ENCODE peak calls at places on chromosome 18, in seven cellular contexts. I, Y, T, X, E, N and C are unnamed samples.

GRCh38 chr18:57666818-57667497 is 45.3 kb upstream of the NARS1 start:
- ATAC-seq in I (peak; percentile 70), Y (peak; percentile 74), T (no peak), X (no peak), E (no peak), N (peak; percentile 34), C (peak; percentile 90)

GRCh38 chr18:51668632-51669031 is 471.2 kb upstream of the MEX3C start:
- ATAC-seq in I (no peak), Y (no peak), T (no peak), X (peak; percentile 85), E (no peak), N (no peak), C (no peak)

GRCh38 chr18:79962311-79962710 is 2.1 kb upstream of the HSBP1L1 start:
- ATAC-seq in I (peak; percentile 77), Y (peak; percentile 76), T (no peak), X (no peak), E (no peak), N (no peak), C (no peak)

GRCh38 chr18:66894851-66895250 is 291.0 kb upstream of the CDH19 start:
- ATAC-seq in I (no peak), Y (no peak), T (no peak), X (no peak), E (no peak), N (no peak), C (no peak)

GRCh38 chr18:32310119-32310518 is 120.3 kb downstream of the MEP1B start:
- ATAC-seq in I (peak; percentile 34), Y (peak; percentile 33), T (no peak), X (no peak), E (no peak), N (no peak), C (peak; percentile 53)

GRCh38 chr18:62802523-62802922 is 87.2 kb downstream of the PHLPP1 start:
- ATAC-seq in I (no peak), Y (no peak), T (no peak), X (peak; percentile 19), E (no peak), N (no peak), C (no peak)

GRCh38 chr18:56902653-56903052 is 244.2 kb upstream of the BOD1L2 start:
- ATAC-seq in I (no peak), Y (no peak), T (no peak), X (peak; percentile 82), E (no peak), N (no peak), C (no peak)

GRCh38 chr18:29083545-29083944 is 906.6 kb upstream of the CDH2 start:
- ATAC-seq in I (no peak), Y (no peak), T (no peak), X (no peak), E (no peak), N (peak; percentile 14), C (peak; percentile 36)

GRCh38 chr18:35646449-35646848 is 64.9 kb downstream of the GALNT1 start:
- ATAC-seq in I (no peak), Y (no peak), T (no peak), X (no peak), E (no peak), N (no peak), C (no peak)

GRCh38 chr18:13539050-13539449 is 187.3 kb downstream of the FAM210A start:
- ATAC-seq in I (no peak), Y (no peak), T (no peak), X (no peak), E (no peak), N (peak; percentile 61), C (no peak)

GRCh38 chr18:45066868-45067267 is 386.2 kb downstream of the SETBP1 start:
- ATAC-seq in I (peak; percentile 83), Y (peak; percentile 76), T (no peak), X (no peak), E (no peak), N (peak; percentile 93), C (no peak)

GRCh38 chr18:56085561-56085960 is 497.6 kb upstream of the TCF4 start:
- ATAC-seq in I (no peak), Y (peak; percentile 57), T (peak; percentile 59), X (no peak), E (no peak), N (no peak), C (peak; percentile 90)

GRCh38 chr18:32160547-32160946 is 29.3 kb upstream of the MEP1B start:
- ATAC-seq in I (no peak), Y (no peak), T (no peak), X (no peak), E (no peak), N (no peak), C (no peak)

GRCh38 chr18:55465313-55465712 is 122.7 kb downstream of the TCF4 start:
- ATAC-seq in I (no peak), Y (no peak), T (no peak), X (no peak), E (no peak), N (no peak), C (no peak)

GRCh38 chr18:63882333-63883141 is 5.0 kb upstream of the SERPINB2 start:
- ATAC-seq in I (peak; percentile 88), Y (peak; percentile 91), T (peak; percentile 96), X (peak; percentile 61), E (peak; percentile 92), N (peak; percentile 84), C (peak; percentile 34)

GRCh38 chr18:76806301-76806700 is 16.1 kb upstream of the ZNF236 start:
- ATAC-seq in I (peak; percentile 20), Y (no peak), T (no peak), X (no peak), E (no peak), N (no peak), C (no peak)

GRCh38 chr18:31658670-31659573 is 25.5 kb downstream of the B4GALT6 start:
- ATAC-seq in I (peak; percentile 64), Y (peak; percentile 54), T (no peak), X (peak; percentile 81), E (no peak), N (no peak), C (no peak)

GRCh38 chr18:22913861-22914260 is 19.3 kb upstream of the RBBP8 start:
- ATAC-seq in I (peak; percentile 97), Y (peak; percentile 89), T (peak; percentile 100), X (no peak), E (peak; percentile 98), N (no peak), C (no peak)

GRCh38 chr18:32242395-32242794 is 52.6 kb downstream of the MEP1B start:
- ATAC-seq in I (no peak), Y (no peak), T (no peak), X (no peak), E (no peak), N (no peak), C (no peak)

GRCh38 chr18:76658627-76659026 is 163.6 kb upstream of the ZNF516 start:
- ATAC-seq in I (no peak), Y (no peak), T (no peak), X (peak; percentile 66), E (no peak), N (no peak), C (no peak)

GRCh38 chr18:23186781-23187180 is 51.5 kb downstream of the CABLES1 start:
- ATAC-seq in I (no peak), Y (no peak), T (no peak), X (no peak), E (no peak), N (no peak), C (no peak)

GRCh38 chr18:21958707-21959457 is 210.5 kb upstream of the GATA6 start:
- ATAC-seq in I (no peak), Y (no peak), T (no peak), X (no peak), E (no peak), N (peak; percentile 53), C (no peak)

GRCh38 chr18:44518666-44519065 is 162.0 kb upstream of the SETBP1 start:
- ATAC-seq in I (no peak), Y (no peak), T (no peak), X (no peak), E (no peak), N (no peak), C (no peak)

GRCh38 chr18:2981212-2981728 is 31.7 kb downstream of the LPIN2 start:
- ATAC-seq in I (peak; percentile 70), Y (peak; percentile 66), T (no peak), X (peak; percentile 15), E (no peak), N (no peak), C (peak; percentile 65)

GRCh38 chr18:43952398-43952797 is 675.1 kb upstream of the SYT4 start:
- ATAC-seq in I (no peak), Y (no peak), T (no peak), X (no peak), E (no peak), N (no peak), C (no peak)

GRCh38 chr18:32831781-32832180 is 59.0 kb upstream of the KLHL14 start:
- ATAC-seq in I (no peak), Y (no peak), T (no peak), X (no peak), E (no peak), N (no peak), C (no peak)

GRCh38 chr18:78920436-78921138 is 59.0 kb upstream of the SALL3 start:
- ATAC-seq in I (no peak), Y (no peak), T (no peak), X (no peak), E (no peak), N (no peak), C (no peak)
- H3K9me3 ChIP-seq in I (no peaks in the 10 kb centered on the region), Y (no peaks in the 10 kb centered on the region), T (no peaks in the 10 kb centered on the region), X (no peaks in the 10 kb centered on the region), E (no peaks in the 10 kb centered on the region), N (no peaks in the 10 kb centered on the region), C (no peaks in the 10 kb centered on the region)

DNA sequence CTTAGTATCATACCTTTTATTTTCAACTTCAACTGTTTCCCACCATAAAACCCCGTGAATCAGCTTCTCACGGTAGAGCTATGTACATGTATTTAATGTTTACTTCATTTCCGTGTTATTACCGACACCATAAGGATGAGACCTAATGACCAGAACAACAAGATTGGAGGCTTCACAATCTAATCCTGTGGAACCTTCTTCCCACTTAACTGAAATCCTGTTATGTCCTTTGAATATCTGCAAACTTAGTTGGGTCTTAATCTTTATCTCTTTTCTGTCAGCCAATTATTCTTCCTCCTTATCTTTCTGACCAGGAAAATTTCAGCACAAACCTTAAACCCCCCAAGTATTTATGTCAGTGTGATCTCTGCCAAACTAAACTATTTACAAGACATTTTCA is 214.4 kb downstream of the TMX3 start:
- ATAC-seq in I (no peak), Y (no peak), T (no peak), X (no peak), E (no peak), N (no peak), C (no peak)
- H3K4me3 ChIP-seq in I (no peak overlapping the region), Y (no peak overlapping the region), T (no peak overlapping the region), X (no peak overlapping the region), E (no peak overlapping the region), N (no peak overlapping the region), C (no peak overlapping the region)

DNA sequence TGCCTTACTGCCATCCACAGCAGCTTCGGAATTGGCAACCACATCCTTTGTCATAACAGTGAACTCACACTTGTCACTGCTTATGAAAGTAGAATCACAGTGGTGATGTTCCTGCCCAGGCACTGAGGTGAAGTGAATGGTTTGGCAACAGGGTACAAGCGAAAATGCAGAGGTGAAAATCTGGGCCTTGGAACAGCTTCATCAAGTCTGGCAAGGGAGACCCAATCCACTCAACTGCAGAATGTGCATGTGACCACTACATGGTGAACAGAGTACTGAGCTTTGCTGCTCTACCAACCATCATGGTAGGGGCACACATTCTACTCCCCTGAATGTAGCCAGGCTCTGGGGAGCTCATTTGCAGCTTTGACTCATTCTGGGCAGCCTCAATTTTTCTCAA is 15.0 kb upstream of the SKA1 start:
- ATAC-seq in I (no peak), Y (no peak), T (no peak), X (no peak), E (no peak), N (peak; percentile 47), C (no peak)
- H3K27ac ChIP-seq in I (no peak overlapping the region), Y (no peak overlapping the region), T (no peak overlapping the region), X (no peak overlapping the region), E (no peak overlapping the region), N (no peak overlapping the region), C (no peak overlapping the region)

GRCh38 chr18:52826994-52827393 is 487.0 kb downstream of the DCC start:
- ATAC-seq in I (no peak), Y (no peak), T (no peak), X (no peak), E (no peak), N (no peak), C (no peak)

GRCh38 chr18:52822160-52822559 is 482.2 kb downstream of the DCC start:
- ATAC-seq in I (no peak), Y (peak; percentile 84), T (peak; percentile 45), X (no peak), E (peak; percentile 64), N (no peak), C (no peak)
- H3K9me3 ChIP-seq in I (no peaks in the 10 kb centered on the region), Y (peaks cover 3% of the 10 kb centered on the region), T (no peaks in the 10 kb centered on the region), X (no peaks in the 10 kb centered on the region), E (no peaks in the 10 kb centered on the region), N (no peaks in the 10 kb centered on the region), C (no peaks in the 10 kb centered on the region)